ENCODE peak calls at places on chromosomes 11 and 22, in seven cellular contexts. Q, W, G, R, F, C and T are unnamed samples.

GRCh38 chr11:69157156-69157821 is 1.6 kb downstream of the SMIM38 start:
- DNase-seq in Q (peak), W (peak), G (no peak), R (no peak), F (peak), C (peak), T (peak)

GRCh38 chr22:38788417-38788816 is 5.5 kb downstream of the DNAL4 start:
- DNase-seq in Q (no peak), W (no peak), G (peak), R (no peak), F (peak), C (no peak), T (no peak)

GRCh38 chr11:111001091-111001430 is 244.5 kb upstream of the POU2AF2 start:
- DNase-seq in Q (no peak), W (no peak), G (no peak), R (no peak), F (no peak), C (no peak), T (no peak)

GRCh38 chr11:133174013-133174412 is 358.3 kb downstream of the OPCML start:
- DNase-seq in Q (no peak), W (no peak), G (no peak), R (no peak), F (no peak), C (no peak), T (no peak)

GRCh38 chr11:112210890-112211289 is 15.3 kb upstream of the PTS start:
- DNase-seq in Q (no peak), W (no peak), G (no peak), R (no peak), F (no peak), C (no peak), T (no peak)

GRCh38 chr11:58926695-58927094 is 12.6 kb upstream of the GLYATL1 start:
- DNase-seq in Q (no peak), W (no peak), G (no peak), R (no peak), F (no peak), C (no peak), T (no peak)

GRCh38 chr22:36144886-36145541 is 15.5 kb downstream of the APOL3 start:
- DNase-seq in Q (peak), W (peak), G (peak), R (no peak), F (no peak), C (peak), T (peak)

GRCh38 chr11:13120691-13121090 is 111.6 kb downstream of the RASSF10 start:
- DNase-seq in Q (no peak), W (no peak), G (no peak), R (no peak), F (no peak), C (no peak), T (no peak)

GRCh38 chr22:36541831-36542391 is 12.9 kb upstream of the EIF3D start:
- DNase-seq in Q (no peak), W (peak), G (no peak), R (no peak), F (no peak), C (no peak), T (no peak)

GRCh38 chr11:100010393-100010792 is 676.7 kb upstream of the ARHGAP42 start:
- DNase-seq in Q (no peak), W (no peak), G (no peak), R (no peak), F (no peak), C (no peak), T (no peak)
- TF ChIP-seq CTCF in Q (no peak), W (no peak), G (no peak), R (no peak), F (no peak), C (peak), T (no peak)

GRCh38 chr11:975824-976223 is 50.2 kb downstream of the AP2A2 start:
- DNase-seq in Q (no peak), W (no peak), G (no peak), R (no peak), F (peak), C (peak), T (no peak)
- TF ChIP-seq CTCF in Q (no peak), W (peak), G (no peak), R (no peak), F (no peak), C (peak), T (peak)

GRCh38 chr22:31604746-31605705 is 57.0 kb downstream of the PISD start:
- DNase-seq in Q (no peak), W (no peak), G (no peak), R (no peak), F (no peak), C (no peak), T (no peak)

GRCh38 chr22:31609716-31610115 is 52.3 kb downstream of the PISD start:
- DNase-seq in Q (no peak), W (no peak), G (no peak), R (no peak), F (no peak), C (no peak), T (no peak)

GRCh38 chr22:31610611-31611010 is 51.4 kb downstream of the PISD start:
- DNase-seq in Q (no peak), W (no peak), G (no peak), R (no peak), F (no peak), C (no peak), T (no peak)

GRCh38 chr22:31605851-31606585 is 56.0 kb downstream of the PISD start:
- DNase-seq in Q (no peak), W (no peak), G (no peak), R (no peak), F (no peak), C (no peak), T (no peak)

DNA sequence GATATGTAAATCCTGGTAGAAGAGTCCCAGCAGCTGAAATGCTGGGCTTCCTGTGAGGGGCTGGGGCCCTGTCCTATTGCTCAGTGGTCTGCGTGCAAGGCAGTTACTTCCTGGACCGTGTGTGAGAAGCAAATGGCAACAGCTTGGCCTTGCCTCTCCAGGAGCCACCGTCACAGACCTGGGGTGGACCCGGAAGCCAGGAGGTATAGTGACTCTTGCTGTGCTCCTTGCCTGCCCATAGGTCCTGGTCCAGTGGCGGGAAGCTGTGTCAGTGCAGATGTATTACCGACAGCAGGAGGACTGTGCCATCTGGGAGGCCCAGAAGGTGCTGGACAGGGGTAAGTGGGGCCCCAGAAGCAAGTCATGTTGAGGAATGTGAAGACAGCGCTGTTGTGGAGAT is 54.3 kb downstream of the PISD start:
- DNase-seq in Q (no peak), W (no peak), G (no peak), R (no peak), F (no peak), C (no peak), T (no peak)
- TF ChIP-seq CTCF in Q (no peak), W (no peak), G (no peak), R (no peak), F (no peak), C (no peak), T (no peak)

GRCh38 chr11:114061053-114062049 is 1.8 kb downstream of the ZBTB16 start:
- DNase-seq in Q (peak), W (no peak), G (peak), R (no peak), F (peak), C (no peak), T (peak)

GRCh38 chr11:114060402-114061052 is 1.0 kb downstream of the ZBTB16 start:
- DNase-seq in Q (peak), W (peak), G (peak), R (peak), F (peak), C (peak), T (peak)

GRCh38 chr11:114059278-114059983 is at the start of gene ZBTB16:
- DNase-seq in Q (peak), W (peak), G (peak), R (peak), F (peak), C (peak), T (peak)

GRCh38 chr11:114058871-114059277 is 637 bp upstream of the ZBTB16 start:
- DNase-seq in Q (no peak), W (no peak), G (peak), R (no peak), F (no peak), C (no peak), T (no peak)

DNA sequence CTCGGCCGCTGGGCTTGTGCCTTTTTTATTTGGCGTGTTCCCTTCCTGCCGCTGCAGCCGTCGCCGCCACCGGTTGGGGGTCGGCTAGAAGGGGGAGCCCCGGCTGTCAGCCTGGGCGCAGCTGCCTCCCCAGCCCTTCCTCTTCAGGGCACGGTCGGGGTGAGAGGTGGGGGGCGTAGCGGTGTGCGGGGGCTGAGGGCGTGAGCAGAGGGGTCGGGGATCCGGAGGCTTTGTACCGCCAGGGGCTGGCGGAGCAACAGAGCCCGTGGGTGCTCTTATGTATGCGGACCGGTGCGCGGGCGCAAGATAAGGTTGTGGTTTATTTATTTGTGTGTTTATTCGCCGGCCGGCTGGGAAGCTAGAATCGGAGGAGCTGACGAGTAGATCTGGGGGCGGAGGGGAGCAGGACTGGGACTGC is 482 bp downstream of the ZBTB16 start:
- DNase-seq in Q (no peak), W (peak), G (peak), R (no peak), F (no peak), C (no peak), T (no peak)
- TF ChIP-seq CTCF in Q (no peak), W (no peak), G (peak), R (no peak), F (no peak), C (no peak), T (peak)

DNA sequence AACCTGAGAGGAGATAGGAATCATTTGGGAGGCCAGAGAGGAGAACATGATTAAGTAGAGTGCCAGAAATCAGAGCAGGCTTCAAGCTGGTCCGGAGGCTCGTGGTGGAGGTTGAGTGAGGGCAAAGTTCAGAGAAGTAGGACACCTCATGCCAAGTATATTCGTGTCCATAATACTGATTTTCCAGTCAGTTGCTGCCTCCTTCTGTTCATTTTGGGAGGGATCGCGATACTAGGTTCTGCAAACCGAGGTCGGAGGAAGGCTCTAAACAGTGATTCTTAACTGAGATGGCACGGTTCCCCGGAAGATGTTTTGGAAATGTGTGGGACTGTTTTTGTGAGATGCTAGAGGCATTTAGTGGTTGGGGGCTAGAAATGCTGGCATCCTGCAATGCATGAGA is 13.6 kb upstream of the CD3E start:
- DNase-seq in Q (peak), W (peak), G (no peak), R (no peak), F (no peak), C (no peak), T (no peak)
- TF ChIP-seq CTCF in Q (peak), W (peak), G (no peak), R (peak), F (peak), C (peak), T (peak)

GRCh38 chr11:14127679-14128078 is 165.2 kb downstream of the SPON1 start:
- DNase-seq in Q (no peak), W (no peak), G (no peak), R (no peak), F (no peak), C (no peak), T (no peak)
- TF ChIP-seq CTCF in Q (no peak), W (peak), G (no peak), R (no peak), F (no peak), C (no peak), T (no peak)

GRCh38 chr11:95057959-95058358 is 8.7 kb downstream of the KDM4F start:
- DNase-seq in Q (no peak), W (no peak), G (no peak), R (no peak), F (no peak), C (no peak), T (no peak)
- TF ChIP-seq CTCF in Q (no peak), W (no peak), G (no peak), R (no peak), F (no peak), C (no peak), T (no peak)

GRCh38 chr11:33525789-33526188 is 174.8 kb downstream of the C11orf91 start:
- DNase-seq in Q (no peak), W (no peak), G (no peak), R (no peak), F (no peak), C (no peak), T (no peak)
- TF ChIP-seq CTCF in Q (no peak), W (no peak), G (no peak), R (no peak), F (no peak), C (no peak), T (no peak)

GRCh38 chr11:72573380-72573949 is 100.8 kb downstream of the PDE2A start:
- DNase-seq in Q (peak), W (peak), G (no peak), R (no peak), F (no peak), C (peak), T (peak)
- TF ChIP-seq CTCF in Q (peak), W (peak), G (no peak), R (no peak), F (peak), C (peak), T (peak)

GRCh38 chr22:19943665-19944026 is 2.0 kb upstream of the TXNRD2 start:
- DNase-seq in Q (peak), W (no peak), G (no peak), R (no peak), F (no peak), C (no peak), T (no peak)
- TF ChIP-seq CTCF in Q (peak), W (no peak), G (no peak), R (no peak), F (no peak), C (no peak), T (no peak)